ENCODE peak calls at places on chromosomes 7 and 10, in ten cellular contexts. S is effector CD4-positive, alpha-beta T cell; M is transverse colon; L is activated naive CD8-positive, alpha-beta T cell treated with anti-CD3 and anti-CD28 coated beads, Interleukin-2, amount 50 U/mL, for 16 hours; Y is A549; H is anterior cingulate cortex; C is NCI-H345; N is Caki2; K is Right ventricle myocardium superior; O is activated CD4-positive, CD25-positive, alpha-beta regulatory T cell. R is an unnamed sample.

GRCh38 chr7:91974066-91974465 is 33.4 kb downstream of the AKAP9 start:
- DNase-seq in S (no peak), M (no peak), L (no peak), Y (no peak), H (no peak), C (no peak), N (no peak), K (no peak), O (no peak), R (no peak)

GRCh38 chr10:17126327-17126726 is 3.3 kb downstream of the CUBN start:
- DNase-seq in S (no peak), M (no peak), L (no peak), Y (no peak), H (no peak), C (no peak), N (no peak), K (no peak), O (no peak), R (no peak)

GRCh38 chr10:125881192-125881591 is at the start of gene DHX32:
- DNase-seq in S (no peak), M (no peak), L (no peak), Y (no peak), H (no peak), C (no peak), N (no peak), K (no peak), O (no peak), R (no peak)

GRCh38 chr7:137882261-137882668 is 35.5 kb upstream of the DGKI start:
- DNase-seq in S (no peak), M (no peak), L (no peak), Y (peak; percentile 74), H (no peak), C (no peak), N (peak; percentile 78), K (no peak), O (no peak), R (no peak)

GRCh38 chr7:5375925-5376324 is 47.7 kb downstream of the TNRC18 start:
- DNase-seq in S (no peak), M (no peak), L (no peak), Y (no peak), H (no peak), C (no peak), N (no peak), K (no peak), O (no peak), R (no peak)

GRCh38 chr7:67625257-67625713 is 628.7 kb downstream of the TYW1 start:
- DNase-seq in S (no peak), M (peak; percentile 50), L (no peak), Y (peak; percentile 77), H (peak; percentile 74), C (peak; percentile 83), N (peak; percentile 61), K (peak; percentile 88), O (no peak), R (peak; percentile 76)

GRCh38 chr10:129645487-129645886 is 178.4 kb downstream of the MGMT start:
- DNase-seq in S (no peak), M (no peak), L (no peak), Y (no peak), H (no peak), C (no peak), N (no peak), K (no peak), O (no peak), R (no peak)

GRCh38 chr7:131231381-131232220 is 96.1 kb upstream of the MKLN1 start:
- DNase-seq in S (peak; percentile 57), M (peak; percentile 53), L (peak; percentile 21), Y (peak; percentile 56), H (peak; percentile 9), C (no peak), N (no peak), K (peak; percentile 55), O (no peak), R (no peak)

GRCh38 chr10:120392245-120392644 is 64.8 kb upstream of the PLPP4 start:
- DNase-seq in S (no peak), M (peak; percentile 41), L (no peak), Y (no peak), H (no peak), C (no peak), N (peak; percentile 21), K (no peak), O (no peak), R (no peak)

GRCh38 chr7:116239434-116239833 is 29.1 kb downstream of the TES start:
- DNase-seq in S (no peak), M (no peak), L (no peak), Y (no peak), H (no peak), C (no peak), N (no peak), K (no peak), O (no peak), R (no peak)

GRCh38 chr7:30652951-30653641 is 29.2 kb downstream of the CRHR2 start:
- DNase-seq in S (no peak), M (no peak), L (no peak), Y (no peak), H (no peak), C (no peak), N (no peak), K (no peak), O (no peak), R (no peak)

GRCh38 chr7:37160656-37161055 is 288.0 kb downstream of the ELMO1 start:
- DNase-seq in S (no peak), M (no peak), L (no peak), Y (no peak), H (no peak), C (no peak), N (no peak), K (no peak), O (no peak), R (no peak)

GRCh38 chr10:49056356-49056755 is 59.0 kb downstream of the VSTM4 start:
- DNase-seq in S (no peak), M (no peak), L (no peak), Y (no peak), H (no peak), C (no peak), N (peak; percentile 62), K (no peak), O (no peak), R (peak; percentile 68)

GRCh38 chr7:102251531-102252372 is 34.9 kb upstream of the SH2B2 start:
- DNase-seq in S (no peak), M (no peak), L (no peak), Y (no peak), H (no peak), C (no peak), N (no peak), K (no peak), O (no peak), R (no peak)

R was measured in thyroid gland.